ENCODE peak calls at places on chromosome 22, in six cellular contexts. G, E, K, V, F and Q are unnamed samples.

GRCh38 chr22:47238886-47239860 is 476.7 kb downstream of the TBC1D22A start:
- DNase-seq in G (no peak), K (no peak), E (no peak), F (no peak), V (no peak), Q (no peak)

GRCh38 chr22:41197046-41197807 is 7.9 kb upstream of the L3MBTL2 start:
- DNase-seq in V (peak), K (peak), G (peak), E (peak), F (peak), Q (peak)

GRCh38 chr22:19641254-19641982 is 72.9 kb upstream of the SEPTIN5 start:
- DNase-seq in G (no peak), E (peak), K (no peak), F (peak), V (no peak), Q (no peak)

GRCh38 chr22:19115628-19116027 is 6.6 kb downstream of the DGCR2 start:
- DNase-seq in G (no peak), V (no peak), E (peak), F (no peak), K (no peak), Q (no peak)

GRCh38 chr22:30104501-30105156 is 24.4 kb downstream of the HORMAD2 start:
- DNase-seq in F (peak), E (no peak), G (no peak), K (no peak), V (no peak), Q (no peak)

GRCh38 chr22:18988958-18989357 is 52.9 kb upstream of the PRODH start:
- DNase-seq in K (no peak), F (no peak), V (no peak), G (no peak), E (no peak), Q (no peak)

GRCh38 chr22:32950366-32950765 is 107.8 kb downstream of the SYN3 start:
- DNase-seq in V (no peak), K (no peak), E (no peak), F (no peak), G (no peak), Q (no peak)

GRCh38 chr22:38706885-38707180 is 1.1 kb downstream of the GTPBP1 start:
- DNase-seq in E (no peak), F (peak), V (no peak), K (no peak), G (no peak), Q (no peak)

GRCh38 chr22:31296258-31296657 is 4.0 kb upstream of the PIK3IP1 start:
- DNase-seq in G (no peak), K (no peak), V (no peak), F (peak), E (no peak), Q (no peak)

GRCh38 chr22:18056802-18057474 is 20.9 kb upstream of the PEX26 start:
- DNase-seq in F (peak), E (no peak), K (no peak), V (no peak), G (no peak), Q (no peak)

GRCh38 chr22:44497218-44497903 is 672 bp downstream of the RTL6 start:
- DNase-seq in G (no peak), K (no peak), V (no peak), E (peak), F (peak), Q (peak)

GRCh38 chr22:17087176-17088131 is 2.7 kb downstream of the IL17RA start:
- DNase-seq in K (peak), F (no peak), E (no peak), G (peak), V (no peak), Q (no peak)

GRCh38 chr22:22226448-22227187 is 18.0 kb upstream of the VPREB1 start:
- DNase-seq in V (no peak), E (no peak), K (no peak), G (no peak), F (no peak), Q (no peak)

GRCh38 chr22:40023226-40023925 is 28.6 kb downstream of the FAM83F start:
- DNase-seq in G (no peak), F (no peak), V (no peak), K (no peak), E (no peak), Q (no peak)

GRCh38 chr22:19038728-19039447 is 83.3 kb downstream of the DGCR2 start:
- DNase-seq in K (no peak), V (no peak), F (no peak), G (no peak), E (no peak), Q (no peak)

GRCh38 chr22:24244144-24244787 is 616 bp downstream of the GGT5 start:
- DNase-seq in G (no peak), V (no peak), E (no peak), K (no peak), F (peak), Q (peak)

GRCh38 chr22:40257979-40258378 is 80.3 kb downstream of the TNRC6B start:
- DNase-seq in V (no peak), K (no peak), F (peak), E (no peak), G (no peak), Q (no peak)

GRCh38 chr22:24529898-24530297 is 25.0 kb downstream of the GUCD1 start:
- DNase-seq in K (no peak), V (no peak), E (no peak), G (no peak), F (no peak), Q (no peak)

GRCh38 chr22:49571326-49571725 is 256.3 kb downstream of the BRD1 start:
- DNase-seq in E (no peak), G (no peak), V (no peak), F (no peak), K (peak), Q (no peak)

GRCh38 chr22:22520020-22520656 is at the start of gene ZNF280A:
- DNase-seq in K (no peak), E (peak), F (peak), V (no peak), G (no peak), Q (no peak)

GRCh38 chr22:16933274-16933923 is 74.6 kb downstream of the GAB4 start:
- DNase-seq in F (no peak), G (no peak), K (no peak), V (no peak), E (no peak), Q (no peak)

GRCh38 chr22:45978275-45978713 is 1.3 kb upstream of the WNT7B start:
- DNase-seq in F (no peak), G (no peak), E (no peak), K (no peak), V (no peak), Q (no peak)

GRCh38 chr22:17562906-17563870 is at the start of gene SLC25A18:
- DNase-seq in V (no peak), K (no peak), F (no peak), G (no peak), E (no peak), Q (peak)

GRCh38 chr22:43782448-43782847 is 29.7 kb downstream of the EFCAB6 start:
- DNase-seq in V (no peak), K (no peak), G (no peak), F (peak), E (no peak), Q (no peak)

GRCh38 chr22:29647954-29648737 is 44.7 kb downstream of the NF2 start:
- DNase-seq in K (no peak), G (no peak), E (no peak), V (no peak), F (no peak), Q (no peak)

GRCh38 chr22:36360011-36360410 is 27.8 kb downstream of the MYH9 start:
- DNase-seq in F (no peak), G (no peak), V (no peak), K (no peak), E (no peak), Q (no peak)

GRCh38 chr22:37660709-37661045 is 2.2 kb downstream of the PDXP start:
- DNase-seq in K (no peak), G (no peak), V (no peak), E (no peak), F (no peak), Q (no peak)

GRCh38 chr22:49057910-49058309 is 769.8 kb downstream of the BRD1 start:
- DNase-seq in E (no peak), F (no peak), V (no peak), K (no peak), G (no peak), Q (no peak)

GRCh38 chr22:47161631-47162030 is 399.2 kb downstream of the TBC1D22A start:
- DNase-seq in V (no peak), E (no peak), F (no peak), K (no peak), G (no peak), Q (peak)

GRCh38 chr22:30208631-30209603 is 37.6 kb downstream of the LIF start:
- DNase-seq in E (no peak), K (no peak), F (peak), G (no peak), V (no peak), Q (no peak)

GRCh38 chr22:29260031-29260560 is 7.7 kb downstream of the RHBDD3 start:
- DNase-seq in K (no peak), F (no peak), V (no peak), E (no peak), G (no peak), Q (no peak)

GRCh38 chr22:50737728-50738648 is at the start of gene ACR:
- DNase-seq in K (no peak), V (no peak), E (no peak), F (no peak), G (no peak), Q (no peak)

GRCh38 chr22:33431300-33431699 is 373.1 kb upstream of the SYN3 start:
- DNase-seq in V (no peak), G (no peak), E (no peak), F (no peak), K (no peak), Q (no peak)

GRCh38 chr22:49838771-49839717 is 11.4 kb upstream of the BRD1 start:
- DNase-seq in K (peak), F (no peak), V (no peak), G (peak), E (no peak), Q (no peak)